ENCODE peak calls at places on chromosomes 12 and 14, in five cellular contexts. I is transverse colon, O is upper lobe of left lung, D is GM12878, U is GM23338. R is an unnamed sample.

GRCh38 chr14:106831322-106831720 is 1304.9 kb downstream of the TMEM121 start:
- DNase-seq in I (peak; percentile 66), O (peak; percentile 28), D (no peak), U (peak; percentile 31), R (peak; percentile 10)

GRCh38 chr12:76777765-76778216 is 13.9 kb downstream of the ZDHHC17 start:
- DNase-seq in I (no peak), O (no peak), D (peak; percentile 53), U (peak; percentile 7), R (no peak)

GRCh38 chr12:53427905-53428594 is 4.4 kb downstream of the AMHR2 start:
- DNase-seq in I (no peak), O (no peak), D (no peak), U (no peak), R (no peak)

GRCh38 chr14:66568220-66568619 is 60.3 kb downstream of the GPHN start:
- DNase-seq in I (no peak), O (no peak), D (no peak), U (no peak), R (no peak)

GRCh38 chr14:76698191-76698590 is 63.1 kb upstream of the VASH1 start:
- DNase-seq in I (no peak), O (no peak), D (no peak), U (no peak), R (peak; percentile 77)

GRCh38 chr14:20499108-20499507 is 6.2 kb upstream of the RNASE10 start:
- DNase-seq in I (no peak), O (no peak), D (no peak), U (peak; percentile 49), R (no peak)

GRCh38 chr14:90715495-90715894 is 100.7 kb downstream of the TTC7B start:
- DNase-seq in I (no peak), O (no peak), D (no peak), U (no peak), R (no peak)

GRCh38 chr12:20601668-20602280 is 93.4 kb upstream of the SLCO1C1 start:
- DNase-seq in I (no peak), O (no peak), D (no peak), U (peak; percentile 71), R (no peak)

GRCh38 chr12:4272976-4273650 is 449 bp upstream of the CCND2 start:
- DNase-seq in I (no peak), O (no peak), D (no peak), U (peak; percentile 34), R (no peak)

GRCh38 chr12:52230364-52231281 is 2.4 kb upstream of the KRT7 start:
- DNase-seq in I (no peak), O (peak; percentile 80), D (no peak), U (peak; percentile 56), R (no peak)

GRCh38 chr14:71692496-71692895 is 239.7 kb upstream of the RGS6 start:
- DNase-seq in I (no peak), O (peak; percentile 48), D (no peak), U (no peak), R (no peak)

GRCh38 chr12:130167537-130167936 is 5.3 kb downstream of the FZD10 start:
- DNase-seq in I (no peak), O (no peak), D (no peak), U (no peak), R (no peak)

GRCh38 chr12:108390495-108391203 is 51.5 kb upstream of the CMKLR1 start:
- DNase-seq in I (no peak), O (no peak), D (no peak), U (peak; percentile 17), R (no peak)

GRCh38 chr12:57852620-57853509 is 6.3 kb upstream of the CTDSP2 start:
- DNase-seq in I (peak; percentile 19), O (peak; percentile 72), D (no peak), U (peak; percentile 93), R (no peak)

GRCh38 chr12:103441437-103442186 is 54.2 kb downstream of the C12orf42 start:
- DNase-seq in I (peak; percentile 25), O (no peak), D (peak; percentile 97), U (no peak), R (no peak)

GRCh38 chr12:94690199-94690695 is 39.9 kb upstream of the TMCC3 start:
- DNase-seq in I (no peak), O (no peak), D (no peak), U (no peak), R (no peak)

GRCh38 chr12:132281021-132281420 is 48.4 kb downstream of the GALNT9 start:
- DNase-seq in I (no peak), O (no peak), D (no peak), U (no peak), R (no peak)

GRCh38 chr12:9634177-9634803 is 26.6 kb upstream of the KLRB1 start:
- DNase-seq in I (peak; percentile 73), O (peak; percentile 69), D (no peak), U (peak; percentile 76), R (no peak)

GRCh38 chr14:65926935-65927700 is 514.6 kb downstream of the FUT8 start:
- DNase-seq in I (no peak), O (no peak), D (no peak), U (no peak), R (no peak)

GRCh38 chr14:51216602-51217001 is 23.4 kb upstream of the TMX1 start:
- DNase-seq in I (no peak), O (no peak), D (no peak), U (no peak), R (no peak)

GRCh38 chr14:73777420-73777819 is 63.2 kb upstream of the PNMA1 start:
- DNase-seq in I (no peak), O (peak; percentile 67), D (no peak), U (no peak), R (no peak)

GRCh38 chr14:35400707-35401421 is 3.7 kb downstream of the NFKBIA start:
- DNase-seq in I (peak; percentile 33), O (no peak), D (no peak), U (no peak), R (no peak)

GRCh38 chr14:92610849-92611271 is 97.3 kb downstream of the RIN3 start:
- DNase-seq in I (peak; percentile 80), O (no peak), D (no peak), U (no peak), R (no peak)

GRCh38 chr12:129531004-129531403 is 372.8 kb downstream of the TMEM132D start:
- DNase-seq in I (peak; percentile 87), O (no peak), D (no peak), U (peak; percentile 8), R (no peak)

GRCh38 chr12:120790114-120790513 is 64.5 kb downstream of the ACADS start:
- DNase-seq in I (no peak), O (no peak), D (no peak), U (no peak), R (no peak)

GRCh38 chr12:60494249-60494648 is 898.4 kb downstream of the SLC16A7 start:
- DNase-seq in I (no peak), O (no peak), D (no peak), U (peak; percentile 59), R (no peak)

GRCh38 chr14:72780771-72781170 is 113.1 kb downstream of the DPF3 start:
- DNase-seq in I (no peak), O (no peak), D (no peak), U (no peak), R (peak; percentile 34)

GRCh38 chr14:51805541-51805940 is 54.9 kb upstream of the GNG2 start:
- DNase-seq in I (no peak), O (no peak), D (no peak), U (peak; percentile 28), R (no peak)

GRCh38 chr12:128727461-128727860 is 96.3 kb downstream of the SLC15A4 start:
- DNase-seq in I (no peak), O (no peak), D (no peak), U (no peak), R (no peak)

GRCh38 chr12:46108721-46109120 is 118.3 kb upstream of the SCAF11 start:
- DNase-seq in I (no peak), O (no peak), D (peak; percentile 80), U (no peak), R (no peak)

GRCh38 chr12:73547421-73547820 is 990.2 kb upstream of the ATXN7L3B start:
- DNase-seq in I (no peak), O (no peak), D (no peak), U (no peak), R (no peak)

GRCh38 chr12:32918890-32919791 is 22.6 kb upstream of the PKP2 start:
- DNase-seq in I (no peak), O (no peak), D (no peak), U (peak; percentile 76), R (no peak)

GRCh38 chr12:116397148-116397547 is 119.7 kb upstream of the MED13L start:
- DNase-seq in I (no peak), O (no peak), D (no peak), U (no peak), R (no peak)

GRCh38 chr14:32303865-32304264 is 25.2 kb upstream of the AKAP6 start:
- DNase-seq in I (no peak), O (no peak), D (no peak), U (no peak), R (no peak)

GRCh38 chr12:47818007-47818376 is 1.7 kb downstream of the HDAC7 start:
- DNase-seq in I (no peak), O (no peak), D (no peak), U (no peak), R (no peak)
- H3K4me1 ChIP-seq in I (peaks cover 82% of the 10 kb centered on the region), O (peaks cover 89% of the 10 kb centered on the region), D (peaks cover 43% of the 10 kb centered on the region), U (peaks cover 68% of the 10 kb centered on the region), R (peaks cover 90% of the 10 kb centered on the region)

DNA sequence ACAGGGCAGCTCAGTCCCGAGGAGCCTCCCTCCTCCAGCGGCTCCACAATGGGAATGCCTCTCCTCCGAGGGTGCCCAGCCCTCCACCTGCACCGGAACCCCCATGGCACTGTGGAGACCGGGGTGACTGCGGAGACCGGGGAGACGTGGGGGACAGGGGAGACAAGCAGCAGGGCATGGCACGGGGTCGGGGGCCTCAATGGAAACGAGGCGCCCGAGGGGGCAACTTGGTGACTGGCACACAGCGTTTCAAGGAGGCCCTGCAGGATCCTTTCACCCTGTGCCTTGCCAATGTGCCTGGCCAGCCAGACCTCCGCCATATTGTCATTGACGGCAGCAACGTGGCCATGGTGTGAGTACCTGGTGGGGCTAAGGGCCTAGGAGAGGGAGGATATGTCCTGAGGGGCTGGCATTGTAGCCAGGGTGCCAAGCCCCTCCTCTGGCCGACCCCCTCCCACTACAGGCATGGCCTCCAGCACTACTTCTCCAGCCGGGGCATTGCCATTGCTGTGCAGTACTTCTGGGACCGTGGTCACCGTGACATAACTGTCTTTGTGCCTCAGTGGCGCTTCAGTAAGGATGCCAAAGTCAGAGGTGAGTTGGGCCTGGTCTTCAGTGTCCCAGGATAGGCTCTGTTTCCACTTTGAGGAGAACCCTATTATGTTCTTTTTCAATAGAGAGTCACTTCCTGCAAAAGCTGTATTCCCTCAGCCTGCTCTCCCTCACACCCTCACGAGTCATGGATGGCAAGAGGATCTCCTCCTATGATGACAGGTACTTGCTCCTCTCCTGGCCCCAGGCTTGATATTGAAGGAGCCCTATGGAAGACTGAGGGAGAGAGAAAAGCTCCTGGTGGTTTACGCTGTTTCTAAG is 2.7 kb downstream of the KHNYN start:
- DNase-seq in I (no peak), O (no peak), D (no peak), U (no peak), R (peak; percentile 64)
- TF ChIP-seq POLR2AphosphoS5 in I (peak; percentile 13), O (no peak), D (no peak), U (no peak), R (no peak)

DNA sequence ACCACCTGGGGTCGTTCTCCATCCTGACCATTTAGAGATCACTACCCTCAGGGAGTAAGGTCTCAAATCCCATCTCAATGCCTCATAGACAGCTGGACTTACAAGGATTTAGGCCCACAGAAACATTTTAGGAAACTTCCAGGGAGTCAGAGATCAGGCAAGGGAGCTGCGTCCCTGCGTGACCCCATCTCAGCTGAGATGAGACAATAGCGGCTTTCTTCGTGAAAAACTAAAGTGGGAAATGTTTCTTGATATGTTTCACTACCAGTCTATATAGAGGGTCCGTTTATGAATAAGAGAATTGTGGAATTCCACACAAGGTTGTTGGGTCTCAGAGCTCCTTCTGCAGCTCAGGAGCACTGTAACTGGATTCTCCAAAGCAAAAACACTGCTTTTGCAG is 105.1 kb downstream of the VCPKMT start:
- DNase-seq in I (no peak), O (no peak), D (no peak), U (no peak), R (no peak)
- H3K4me1 ChIP-seq in I (peaks cover 13% of the 10 kb centered on the region), O (no peaks in the 10 kb centered on the region), D (peaks cover 9% of the 10 kb centered on the region), U (no peaks in the 10 kb centered on the region), R (no peaks in the 10 kb centered on the region)

GRCh38 chr14:95541932-95542554 is 7.2 kb downstream of the GLRX5 start:
- DNase-seq in I (no peak), O (no peak), D (no peak), U (no peak), R (no peak)
- TF ChIP-seq POLR2AphosphoS5 in I (no peak), O (no peak), D (no peak), U (no peak), R (no peak)